ENCODE peak calls at places on chromosome 5, in six cellular contexts. Z is H9, L is neuronal stem cell, S is IMR-90, V is mesenchymal stem cell, R is H1. T is an unnamed sample.

GRCh38 chr5:155936520-155937406 is 390.2 kb upstream of the SGCD start:
- DNase-seq in Z (peak), L (no peak), S (no peak), V (no peak), R (no peak), T (no peak)

GRCh38 chr5:96901841-96902240 is 25.5 kb downstream of the ERAP2 start:
- DNase-seq in Z (no peak), L (no peak), S (no peak), V (no peak), R (no peak), T (peak)

GRCh38 chr5:37777472-37778135 is 62.2 kb downstream of the GDNF start:
- DNase-seq in Z (no peak), L (no peak), S (peak), V (peak), R (no peak), T (peak)

GRCh38 chr5:1055896-1056610 is 47.5 kb downstream of the NKD2 start:
- DNase-seq in Z (no peak), L (no peak), S (no peak), V (no peak), R (no peak), T (no peak)

GRCh38 chr5:173727839-173728778 is 111.7 kb upstream of the BOD1 start:
- DNase-seq in Z (no peak), L (no peak), S (no peak), V (no peak), R (no peak), T (no peak)

GRCh38 chr5:176183321-176184074 is 54.7 kb upstream of the SIMC1 start:
- DNase-seq in Z (no peak), L (no peak), S (no peak), V (no peak), R (no peak), T (no peak)

GRCh38 chr5:132971483-132972435 is 8.3 kb upstream of the AFF4 start:
- DNase-seq in Z (no peak), L (no peak), S (peak), V (peak), R (no peak), T (peak)

GRCh38 chr5:52757527-52757926 is 30.2 kb upstream of the ITGA1 start:
- DNase-seq in Z (no peak), L (no peak), S (no peak), V (no peak), R (no peak), T (peak)

GRCh38 chr5:124310453-124310852 is 436.0 kb downstream of the ZNF608 start:
- DNase-seq in Z (no peak), L (no peak), S (no peak), V (peak), R (no peak), T (no peak)

GRCh38 chr5:149439899-149440655 is 61.0 kb upstream of the IL17B start:
- DNase-seq in Z (peak), L (no peak), S (peak), V (peak), R (no peak), T (peak)

GRCh38 chr5:180652346-180652745 is 2.9 kb upstream of the FLT4 start:
- DNase-seq in Z (no peak), L (no peak), S (no peak), V (no peak), R (no peak), T (no peak)

GRCh38 chr5:103475629-103476240 is 86.9 kb downstream of the NUDT12 start:
- DNase-seq in Z (no peak), L (peak), S (peak), V (peak), R (no peak), T (peak)

GRCh38 chr5:141354900-141355469 is at the start of gene PCDHGA4:
- DNase-seq in Z (no peak), L (no peak), S (peak), V (no peak), R (no peak), T (no peak)

GRCh38 chr5:137622850-137623249 is 113.0 kb downstream of the KLHL3 start:
- DNase-seq in Z (no peak), L (no peak), S (no peak), V (no peak), R (no peak), T (peak)

GRCh38 chr5:157540124-157540523 is 35.5 kb downstream of the ADAM19 start:
- DNase-seq in Z (no peak), L (no peak), S (no peak), V (no peak), R (no peak), T (no peak)

GRCh38 chr5:32627219-32627880 is 42.0 kb downstream of the SUB1 start:
- DNase-seq in Z (no peak), L (no peak), S (peak), V (no peak), R (peak), T (no peak)

GRCh38 chr5:159393854-159394274 is 63.6 kb upstream of the IL12B start:
- DNase-seq in Z (no peak), L (no peak), S (no peak), V (no peak), R (no peak), T (no peak)

GRCh38 chr5:159854916-159855315 is 61.4 kb upstream of the ADRA1B start:
- DNase-seq in Z (no peak), L (no peak), S (peak), V (no peak), R (no peak), T (peak)

GRCh38 chr5:82336566-82337351 is 58.6 kb upstream of the RPS23 start:
- DNase-seq in Z (no peak), L (no peak), S (no peak), V (no peak), R (no peak), T (no peak)

GRCh38 chr5:89071941-89072331 is 189.0 kb upstream of the MEF2C start:
- DNase-seq in Z (no peak), L (no peak), S (no peak), V (no peak), R (no peak), T (no peak)

GRCh38 chr5:83553000-83553486 is 81.5 kb downstream of the VCAN start:
- DNase-seq in Z (no peak), L (no peak), S (peak), V (no peak), R (no peak), T (no peak)

GRCh38 chr5:95369796-95370195 is 21.4 kb upstream of the FAM81B start:
- DNase-seq in Z (no peak), L (no peak), S (no peak), V (no peak), R (no peak), T (no peak)

GRCh38 chr5:132427285-132428146 is 58.0 kb downstream of the SLC22A5 start:
- DNase-seq in Z (no peak), L (no peak), S (no peak), V (no peak), R (peak), T (peak)

GRCh38 chr5:111742595-111742994 is 14.4 kb downstream of the NREP start:
- DNase-seq in Z (no peak), L (no peak), S (peak), V (peak), R (no peak), T (peak)

GRCh38 chr5:34552129-34552528 is 104.0 kb upstream of the RAI14 start:
- DNase-seq in Z (peak), L (no peak), S (peak), V (no peak), R (no peak), T (no peak)

DNA sequence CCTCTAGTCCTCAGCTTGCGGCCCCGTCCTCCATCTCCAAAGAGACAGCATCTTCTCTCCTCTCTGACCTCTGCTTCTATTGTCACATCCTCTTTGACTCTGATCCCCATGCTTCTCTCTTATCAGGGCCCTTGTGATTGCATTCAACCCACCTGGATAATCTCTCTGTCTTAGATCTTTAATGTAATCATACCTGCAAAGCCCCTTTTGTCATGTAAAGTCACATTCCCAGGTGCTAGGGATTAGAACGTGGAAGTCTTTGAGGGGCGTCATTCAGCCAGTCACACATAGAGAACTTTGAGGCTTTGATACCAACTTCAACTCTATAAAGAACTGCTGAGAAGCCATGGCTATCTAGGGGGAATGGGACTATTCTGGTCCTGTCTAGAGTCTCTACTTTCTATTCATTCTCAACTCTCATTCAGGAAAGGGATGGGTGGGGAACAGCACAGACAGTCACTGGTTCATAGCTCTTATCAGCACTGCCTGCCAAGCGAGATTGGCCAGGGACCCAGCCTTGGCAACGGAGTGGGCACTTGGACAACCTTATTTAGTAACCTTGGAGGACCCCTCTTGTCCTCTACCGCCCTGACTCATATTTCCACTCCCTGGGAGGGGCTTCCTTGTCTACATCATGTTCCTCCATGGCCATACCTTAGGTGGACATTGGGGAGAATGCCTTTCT is 29.0 kb downstream of the TAS2R1 start:
- DNase-seq in Z (no peak), L (no peak), S (no peak), V (no peak), R (no peak), T (no peak)
- H2BK5ac ChIP-seq in Z (no peak), L (no peak), S (no peak), V (no peak), R (no peak), T (no peak)

GRCh38 chr5:167228134-167228533 is 1063.3 kb upstream of the WWC1 start:
- DNase-seq in Z (no peak), L (no peak), S (no peak), V (no peak), R (no peak), T (no peak)
- H2AFZ ChIP-seq in Z (no peak), L (no peak), S (no peak), V (no peak), R (no peak), T (no peak)

GRCh38 chr5:151688406-151688805 is 1.7 kb upstream of the SPARC start:
- DNase-seq in Z (no peak), L (no peak), S (no peak), V (no peak), R (no peak), T (no peak)
- H2AK5ac ChIP-seq in Z (no peak), L (no peak), S (peak), V (peak), R (peak), T (no peak)

DNA sequence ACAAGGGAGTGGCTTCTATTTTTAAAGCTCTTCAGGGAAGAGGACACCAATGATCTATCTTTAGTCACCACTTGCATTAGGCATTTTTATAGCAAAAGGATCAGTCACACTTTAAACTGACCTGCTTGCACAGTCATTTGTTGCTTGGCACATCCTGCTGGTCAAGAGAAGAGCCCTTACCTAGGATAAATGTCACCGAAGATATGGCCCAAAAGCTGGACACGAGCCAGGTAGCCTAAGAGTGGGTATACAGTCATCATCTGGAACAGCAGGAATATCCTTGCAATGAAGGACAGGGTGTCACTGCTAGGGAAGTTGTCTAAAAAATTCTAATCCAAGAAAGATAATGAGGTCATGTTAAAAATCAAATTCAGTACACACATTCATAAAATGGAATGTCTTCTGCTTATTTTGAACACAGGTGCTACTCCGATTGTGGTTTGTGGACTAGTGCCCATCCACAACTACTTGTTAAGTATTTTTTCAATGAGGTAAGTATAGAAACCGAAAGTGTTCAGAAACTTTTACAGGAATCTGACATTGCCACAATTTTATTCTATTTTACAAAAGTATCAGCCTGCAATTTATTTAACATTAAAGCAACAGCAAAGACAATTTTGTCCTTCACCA is 78.4 kb downstream of the SLC38A9 start:
- DNase-seq in Z (no peak), L (no peak), S (peak), V (peak), R (no peak), T (no peak)
- H2BK5ac ChIP-seq in Z (no peak), L (no peak), S (peak), V (no peak), R (no peak), T (no peak)

GRCh38 chr5:139862803-139863202 is 67.2 kb downstream of the PSD2 start:
- DNase-seq in Z (no peak), L (no peak), S (no peak), V (no peak), R (no peak), T (no peak)

GRCh38 chr5:139863855-139864558 is 68.4 kb downstream of the PSD2 start:
- DNase-seq in Z (peak), L (peak), S (peak), V (peak), R (peak), T (peak)

GRCh38 chr5:139863361-139863760 is 67.8 kb downstream of the PSD2 start:
- DNase-seq in Z (no peak), L (no peak), S (no peak), V (no peak), R (no peak), T (no peak)

GRCh38 chr5:139867109-139867508 is 71.5 kb downstream of the PSD2 start:
- DNase-seq in Z (no peak), L (no peak), S (no peak), V (no peak), R (no peak), T (no peak)

DNA sequence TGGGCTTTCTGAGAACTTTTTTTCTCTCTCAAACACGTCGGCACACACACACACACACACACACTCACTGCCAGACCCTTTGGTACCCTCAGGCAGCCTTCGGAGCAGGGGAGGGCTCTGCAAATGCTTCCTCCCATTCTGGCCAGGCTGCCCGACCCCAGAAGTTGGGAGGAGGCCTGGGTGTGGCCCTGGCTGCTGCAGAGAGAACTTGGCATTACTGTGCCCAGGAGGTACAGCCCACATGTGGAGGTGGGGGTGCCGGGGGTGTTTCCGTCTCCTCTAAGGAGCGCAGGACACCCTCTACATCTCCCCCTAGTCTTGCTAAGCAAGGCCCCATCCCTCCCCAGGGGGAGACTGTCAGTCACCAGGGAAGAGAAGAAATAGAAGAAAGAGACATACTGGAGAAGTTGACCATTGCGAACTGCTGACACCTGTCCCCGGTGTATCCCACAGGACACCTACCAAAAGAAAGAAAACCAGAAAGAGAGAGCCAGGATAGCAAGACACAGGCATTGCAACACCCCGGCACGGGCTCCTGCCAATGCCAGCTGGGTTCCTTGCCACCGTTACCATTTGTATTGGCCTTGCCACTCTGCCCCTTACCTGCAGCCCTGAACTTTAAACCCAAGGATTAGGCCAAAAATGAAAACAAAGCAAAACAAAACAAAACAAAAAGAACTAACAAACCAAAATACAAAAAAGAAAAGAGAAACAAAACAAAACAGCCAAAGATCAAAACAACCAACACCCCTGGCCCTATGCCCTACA is 69.3 kb downstream of the PSD2 start:
- DNase-seq in Z (no peak), L (no peak), S (no peak), V (no peak), R (no peak), T (no peak)
- H2AFZ ChIP-seq in Z (no peak), L (no peak), S (no peak), V (no peak), R (no peak), T (no peak)

DNA sequence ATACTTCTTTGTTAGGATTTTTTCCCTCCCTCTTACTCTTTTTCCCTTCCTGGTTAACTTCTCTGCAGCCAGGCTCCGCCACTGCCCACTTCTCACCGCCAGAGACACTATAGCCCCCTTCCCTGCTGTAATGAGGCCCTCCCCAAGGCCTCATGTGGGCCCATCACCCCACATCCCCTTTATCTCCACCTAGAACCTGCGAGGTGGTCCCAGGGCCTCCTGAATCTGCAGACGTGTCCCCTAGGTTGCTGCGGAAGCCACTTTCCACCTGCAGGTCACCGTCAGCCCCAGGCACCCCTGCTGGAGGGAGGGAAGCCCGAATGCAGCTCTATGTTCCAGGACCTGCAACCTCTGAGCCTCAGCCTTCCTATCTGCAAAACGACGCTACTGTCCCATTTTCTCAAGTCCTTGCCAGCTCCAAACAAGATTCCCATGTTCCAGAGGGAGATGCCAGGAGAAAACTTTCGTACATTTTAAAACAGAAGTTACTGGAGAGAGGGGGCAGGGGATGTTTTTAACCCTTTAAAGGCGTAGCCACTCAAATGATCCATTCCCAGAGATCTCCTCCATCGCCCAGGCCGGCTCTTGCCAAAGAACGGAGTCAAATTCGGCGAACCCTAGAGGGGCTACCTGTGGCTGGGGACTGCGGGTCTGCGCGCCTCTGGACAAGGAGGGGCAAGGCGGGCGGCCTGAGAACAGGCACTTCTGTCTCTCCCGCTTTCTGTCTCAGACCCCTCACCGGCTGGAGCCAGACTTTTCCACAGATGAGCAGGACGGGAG is 929 bp downstream of the SH3PXD2B start:
- DNase-seq in Z (peak), L (peak), S (peak), V (peak), R (peak), T (no peak)
- H2AK5ac ChIP-seq in Z (no peak), L (peak), S (peak), V (no peak), R (no peak), T (peak)

GRCh38 chr5:129096382-129096991 is 1.9 kb downstream of the ISOC1 start:
- DNase-seq in Z (no peak), L (no peak), S (no peak), V (peak), R (no peak), T (no peak)
- H2BK5ac ChIP-seq in Z (no peak), L (no peak), S (no peak), V (no peak), R (no peak), T (no peak)

T was measured in trophoblast cell.